ENCODE peak calls at places on chromosomes 7 and 10, in five cellular contexts. E is K562, H is HepG2, R is IMR-90, M is SK-N-SH. Y is an unnamed sample.

GRCh38 chr7:135208417-135208793 is 2.9 kb downstream of the WDR91 start:
- DNase-seq in E (peak; percentile 57), H (no peak), R (no peak), M (no peak), Y (no peak)

GRCh38 chr7:41817386-41817785 is 114.5 kb upstream of the INHBA start:
- DNase-seq in E (no peak), H (no peak), R (peak; percentile 80), M (no peak), Y (no peak)

GRCh38 chr10:28533571-28534304 is 820 bp downstream of the WAC start:
- DNase-seq in E (peak; percentile 72), H (peak; percentile 13), R (peak; percentile 26), M (peak; percentile 83), Y (no peak)

GRCh38 chr7:134502463-134502862 is 24.9 kb upstream of the AKR1B10 start:
- DNase-seq in E (no peak), H (no peak), R (peak; percentile 65), M (no peak), Y (no peak)

GRCh38 chr10:24645784-24646183 is 77.9 kb downstream of the ARHGAP21 start:
- DNase-seq in E (peak; percentile 46), H (no peak), R (peak; percentile 37), M (no peak), Y (no peak)

GRCh38 chr7:1899951-1900762 is 230.1 kb downstream of the ELFN1 start:
- DNase-seq in E (no peak), H (no peak), R (no peak), M (peak; percentile 89), Y (no peak)

GRCh38 chr7:91941450-91941849 is 788 bp downstream of the AKAP9 start:
- DNase-seq in E (peak; percentile 54), H (peak; percentile 57), R (peak; percentile 18), M (peak; percentile 59), Y (no peak)

GRCh38 chr10:13219685-13220670 is 14.2 kb downstream of the UCMA start:
- DNase-seq in E (peak; percentile 76), H (peak; percentile 48), R (peak; percentile 7), M (no peak), Y (peak; percentile 5)

GRCh38 chr10:70722820-70723424 is 50.6 kb downstream of the ADAMTS14 start:
- DNase-seq in E (no peak), H (no peak), R (peak; percentile 53), M (no peak), Y (no peak)

GRCh38 chr7:66297579-66297978 is 92.4 kb downstream of the TPST1 start:
- DNase-seq in E (no peak), H (no peak), R (no peak), M (no peak), Y (no peak)
- TF ChIP-seq MXI1 in E (no peak), H (no peak), R (no peak), M (no peak), Y (no peak)

DNA sequence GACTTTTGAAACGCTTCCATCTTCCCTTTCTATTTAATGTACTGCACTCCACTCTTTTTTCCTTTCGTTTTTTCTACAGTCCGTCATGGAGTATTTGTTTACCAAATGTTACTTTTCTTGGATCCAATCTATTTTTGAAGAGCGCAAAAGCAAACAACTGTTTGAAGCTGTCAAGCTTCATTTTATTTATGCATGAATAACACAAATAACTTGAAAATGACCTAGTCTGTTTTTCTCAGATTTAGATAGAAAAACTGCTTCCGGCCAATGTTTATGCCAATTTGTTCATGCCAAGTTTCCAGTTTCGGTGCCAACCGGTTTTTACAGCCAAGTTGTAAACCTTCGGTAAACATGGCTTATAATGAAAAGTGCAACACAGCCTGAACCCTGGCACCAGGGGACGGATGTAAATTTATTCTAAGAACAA is 150.9 kb upstream of the KLF6 start:
- DNase-seq in E (no peak), H (no peak), R (no peak), M (no peak), Y (no peak)
- TF ChIP-seq MXI1 in E (no peak), H (no peak), R (no peak), M (no peak), Y (no peak)

DNA sequence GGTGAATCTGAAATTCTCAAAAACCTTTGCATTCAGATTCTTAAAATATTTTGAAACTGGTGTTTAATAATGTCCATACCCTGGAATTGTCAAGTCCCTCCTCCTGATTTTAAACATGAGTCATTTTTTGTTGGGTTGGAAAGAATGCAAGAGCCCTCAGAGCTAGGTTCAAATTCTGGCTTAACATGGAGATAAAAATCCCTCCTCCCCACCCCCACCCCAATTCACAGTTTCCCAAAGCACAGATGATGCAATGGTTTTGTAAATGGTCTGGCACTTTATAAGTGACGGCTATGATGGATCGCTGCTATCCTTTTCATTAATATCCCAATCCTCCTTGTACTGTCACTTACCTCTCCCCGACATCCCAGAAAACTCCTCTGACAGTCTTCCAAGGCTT is 332.8 kb downstream of the PLXNA4 start:
- DNase-seq in E (no peak), H (no peak), R (no peak), M (no peak), Y (no peak)
- TF ChIP-seq MXI1 in E (no peak), H (no peak), R (no peak), M (no peak), Y (no peak)

DNA sequence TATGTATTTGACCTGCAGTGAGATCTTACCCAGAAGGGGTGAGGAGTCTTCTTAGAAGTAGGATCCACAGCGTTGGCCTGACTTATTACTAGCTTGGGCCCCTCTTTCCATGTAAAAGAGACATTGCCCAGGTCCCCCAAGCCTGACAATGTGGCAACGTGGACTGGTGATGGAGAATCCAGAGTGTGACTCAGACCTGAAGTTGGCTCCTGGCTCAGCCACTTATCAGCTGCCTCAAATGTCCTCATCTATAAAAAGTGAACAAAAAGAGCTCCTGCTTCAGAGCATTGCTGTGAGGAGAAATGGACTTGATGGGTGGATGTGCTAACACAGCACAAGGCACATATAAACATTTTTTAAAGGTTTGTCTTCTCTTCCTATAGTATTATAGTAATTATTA is 35.4 kb upstream of the TECTB start:
- DNase-seq in E (no peak), H (no peak), R (no peak), M (no peak), Y (no peak)
- TF ChIP-seq MXI1 in E (no peak), H (no peak), R (no peak), M (no peak), Y (no peak)

GRCh38 chr7:138979988-138980574 is 1.1 kb downstream of the KIAA1549 start:
- DNase-seq in E (no peak), H (no peak), R (no peak), M (peak; percentile 54), Y (no peak)
- TF ChIP-seq MXI1 in E (no peak), H (no peak), R (no peak), M (no peak), Y (no peak)

GRCh38 chr7:114082934-114083647 is 164.3 kb upstream of the PPP1R3A start:
- DNase-seq in E (no peak), H (no peak), R (no peak), M (peak; percentile 37), Y (no peak)

GRCh38 chr7:114083714-114084113 is 164.9 kb upstream of the PPP1R3A start:
- DNase-seq in E (no peak), H (no peak), R (no peak), M (peak; percentile 28), Y (no peak)

GRCh38 chr7:114084381-114085312 is 165.8 kb upstream of the PPP1R3A start:
- DNase-seq in E (no peak), H (no peak), R (no peak), M (peak; percentile 44), Y (no peak)

GRCh38 chr7:114082567-114082933 is 163.7 kb upstream of the PPP1R3A start:
- DNase-seq in E (no peak), H (no peak), R (no peak), M (no peak), Y (no peak)

DNA sequence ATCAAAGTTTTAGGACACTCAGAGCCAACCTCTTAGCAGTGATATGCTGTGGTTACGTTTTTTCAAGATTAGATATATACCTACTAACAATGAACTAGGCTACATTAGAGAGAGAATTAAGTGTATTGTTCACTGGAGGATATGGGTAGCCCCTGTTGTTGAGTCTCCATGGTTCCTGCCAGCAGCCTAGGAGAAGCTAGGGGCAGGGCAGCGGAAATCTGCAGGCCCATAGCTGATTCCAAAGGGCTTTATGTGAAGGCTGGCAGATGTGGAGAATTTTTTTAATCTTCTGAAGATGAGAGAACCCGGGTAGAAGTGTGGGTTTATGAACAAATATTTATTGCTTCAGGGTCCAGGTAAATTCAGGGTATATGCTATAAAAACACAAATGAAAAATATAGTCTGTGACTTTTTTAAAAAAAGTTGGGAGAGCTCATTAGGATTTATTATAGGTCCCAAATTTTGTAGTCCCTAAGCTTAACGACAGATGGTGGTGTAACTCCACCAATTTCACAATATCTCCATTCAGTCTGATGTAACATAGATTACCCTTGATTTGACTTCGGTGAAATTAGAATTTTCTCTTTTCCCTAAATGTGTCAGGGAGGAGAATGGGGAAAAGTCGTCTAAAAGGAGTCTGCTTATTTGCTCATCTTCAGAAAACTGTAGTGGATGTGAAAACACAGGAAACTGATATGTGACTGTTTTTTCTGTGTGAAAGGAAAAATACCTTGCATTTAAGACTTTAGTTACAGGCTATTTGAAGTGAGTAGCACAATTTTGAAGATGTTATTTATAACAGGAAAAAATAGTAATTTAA is 163.0 kb upstream of the PPP1R3A start:
- DNase-seq in E (peak; percentile 26), H (peak; percentile 16), R (peak; percentile 70), M (peak; percentile 64), Y (no peak)
- TF ChIP-seq MXI1 in E (no peak), H (no peak), R (no peak), M (no peak), Y (no peak)

GRCh38 chr7:158283016-158283974 is 304.3 kb downstream of the PTPRN2 start:
- DNase-seq in E (no peak), H (no peak), R (no peak), M (no peak), Y (no peak)
- TF ChIP-seq MXI1 in E (no peak), H (no peak), R (no peak), M (no peak), Y (no peak)

GRCh38 chr10:48495282-48496045 is 109.4 kb downstream of the ARHGAP22 start:
- DNase-seq in E (no peak), H (no peak), R (no peak), M (no peak), Y (no peak)
- TF ChIP-seq MXI1 in E (no peak), H (no peak), R (no peak), M (no peak), Y (no peak)

GRCh38 chr10:127433951-127434350 is 115.2 kb upstream of the NPS start:
- DNase-seq in E (no peak), H (no peak), R (peak; percentile 16), M (no peak), Y (no peak)
- TF ChIP-seq MXI1 in E (no peak), H (no peak), R (no peak), M (no peak), Y (no peak)

DNA sequence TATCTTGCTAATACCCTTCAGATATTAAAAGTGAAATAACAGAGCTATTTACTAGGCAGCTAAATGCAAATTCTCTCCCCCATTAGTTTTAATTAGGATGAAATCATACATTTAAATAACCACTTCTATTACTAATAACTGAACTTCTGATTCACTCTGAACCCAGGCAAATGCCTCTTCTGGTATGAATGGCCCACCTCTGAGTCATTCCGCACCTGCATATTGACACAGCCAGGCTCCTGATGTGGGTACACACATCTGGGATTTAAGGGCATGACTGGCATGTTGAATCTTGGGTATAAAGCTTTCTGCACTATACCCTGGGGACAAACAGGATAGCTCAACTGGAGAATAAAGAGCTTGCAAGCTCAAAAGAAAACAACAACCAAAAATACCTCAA is 140.9 kb downstream of the AUTS2 start:
- DNase-seq in E (no peak), H (no peak), R (no peak), M (no peak), Y (peak; percentile 87)
- TF ChIP-seq MXI1 in E (no peak), H (no peak), R (no peak), M (no peak), Y (peak; percentile 53)